ENCODE peak calls at places on chromosomes 16 and 17, in six cellular contexts. O, K, H, B, Y and D are unnamed samples.
A peak's percentile ranks its signal among the peaks of the same experiment; 100 is the strongest.

GRCh38 chr17:80006339-80006720 is 29.3 kb downstream of the TBC1D16 start:
- DNase-seq in O (no peak), B (peak; percentile 13), H (no peak), K (no peak), Y (no peak), D (no peak)

GRCh38 chr17:8053600-8053999 is 14.7 kb downstream of the ALOX15B start:
- DNase-seq in O (no peak), Y (no peak), B (no peak), H (no peak), K (no peak), D (no peak)

GRCh38 chr17:82984751-82985435 is 94.5 kb upstream of the METRNL start:
- DNase-seq in H (no peak), O (no peak), K (no peak), Y (no peak), B (no peak), D (no peak)

GRCh38 chr17:41211845-41212466 is 14.5 kb upstream of the KRTAP9-2 start:
- DNase-seq in H (no peak), O (no peak), B (no peak), Y (peak; percentile 73), K (no peak), D (no peak)

GRCh38 chr17:33987162-33987561 is 267.9 kb upstream of the CCL2 start:
- DNase-seq in B (no peak), Y (no peak), O (no peak), K (no peak), H (no peak), D (no peak)

GRCh38 chr16:51175081-51175480 is 24.0 kb upstream of the SALL1 start:
- DNase-seq in O (no peak), K (no peak), H (no peak), B (no peak), Y (peak; percentile 70), D (no peak)

GRCh38 chr16:72848045-72848410 is 199.9 kb downstream of the ZFHX3 start:
- DNase-seq in B (no peak), O (peak; percentile 83), K (no peak), H (no peak), Y (no peak), D (no peak)

GRCh38 chr17:21513012-21513570 is 136.9 kb downstream of the KCNJ12 start:
- DNase-seq in Y (peak; percentile 64), K (peak; percentile 63), H (peak; percentile 65), B (peak; percentile 81), O (peak; percentile 78), D (peak; percentile 61)

GRCh38 chr16:85646976-85647375 is 33.9 kb downstream of the GSE1 start:
- DNase-seq in Y (no peak), K (no peak), B (no peak), O (no peak), H (no peak), D (no peak)

GRCh38 chr17:17125136-17126084 is 80.7 kb downstream of the PLD6 start:
- DNase-seq in O (no peak), K (no peak), B (no peak), Y (no peak), H (no peak), D (no peak)

GRCh38 chr17:64281962-64282752 is 19.1 kb upstream of the TEX2 start:
- DNase-seq in O (no peak), H (peak; percentile 65), Y (peak; percentile 83), B (peak; percentile 37), K (peak; percentile 45), D (peak; percentile 61)

GRCh38 chr16:85227924-85228462 is 115.7 kb upstream of the CIBAR2 start:
- DNase-seq in O (no peak), K (no peak), H (no peak), B (no peak), Y (peak; percentile 76), D (no peak)

GRCh38 chr17:71926746-71927398 is 193.9 kb upstream of the SOX9 start:
- DNase-seq in K (no peak), B (no peak), Y (no peak), H (no peak), O (no peak), D (no peak)

GRCh38 chr17:55161935-55162555 is 102.7 kb upstream of the HLF start:
- DNase-seq in O (no peak), K (no peak), H (no peak), Y (peak; percentile 95), B (no peak), D (no peak)

GRCh38 chr16:19672378-19672777 is 45.6 kb downstream of the KNOP1 start:
- DNase-seq in B (no peak), O (no peak), H (no peak), K (no peak), Y (peak; percentile 39), D (no peak)

GRCh38 chr17:53496356-53496755 is 326.4 kb upstream of the KIF2B start:
- DNase-seq in O (no peak), B (no peak), K (no peak), Y (no peak), H (no peak), D (no peak)

GRCh38 chr16:13909872-13910303 is 10.1 kb upstream of the ERCC4 start:
- DNase-seq in B (no peak), H (peak; percentile 90), K (peak; percentile 85), Y (peak; percentile 75), O (peak; percentile 89), D (no peak)

GRCh38 chr16:17275076-17275732 is 195.6 kb downstream of the XYLT1 start:
- DNase-seq in B (no peak), H (peak; percentile 57), K (no peak), O (no peak), Y (no peak), D (no peak)

GRCh38 chr16:353404-354285 is 1.1 kb upstream of the AXIN1 start:
- DNase-seq in H (no peak), Y (no peak), O (no peak), B (no peak), K (no peak), D (peak; percentile 28)

GRCh38 chr17:76255801-76256429 is 9.2 kb upstream of the UBALD2 start:
- DNase-seq in K (no peak), O (peak; percentile 10), H (no peak), B (no peak), Y (no peak), D (no peak)

GRCh38 chr16:85324506-85324905 is 212.2 kb upstream of the CIBAR2 start:
- DNase-seq in B (no peak), K (no peak), H (no peak), Y (no peak), O (no peak), D (no peak)

GRCh38 chr16:89093602-89094251 is at the start of gene ACSF3:
- DNase-seq in Y (peak; percentile 41), B (peak; percentile 74), H (no peak), K (peak; percentile 40), O (peak; percentile 78), D (peak; percentile 70)

GRCh38 chr16:31301708-31302400 is 42.1 kb downstream of the ITGAM start:
- DNase-seq in K (peak; percentile 41), Y (no peak), B (no peak), O (no peak), H (no peak), D (no peak)

GRCh38 chr17:61397086-61397842 is 2.4 kb upstream of the TBX2 start:
- DNase-seq in Y (peak; percentile 72), B (no peak), K (no peak), H (no peak), O (peak; percentile 75), D (no peak)

GRCh38 chr16:67111951-67112444 is 2.3 kb downstream of the PHAF1 start:
- DNase-seq in B (no peak), O (peak; percentile 16), K (no peak), H (no peak), Y (no peak), D (no peak)

DNA sequence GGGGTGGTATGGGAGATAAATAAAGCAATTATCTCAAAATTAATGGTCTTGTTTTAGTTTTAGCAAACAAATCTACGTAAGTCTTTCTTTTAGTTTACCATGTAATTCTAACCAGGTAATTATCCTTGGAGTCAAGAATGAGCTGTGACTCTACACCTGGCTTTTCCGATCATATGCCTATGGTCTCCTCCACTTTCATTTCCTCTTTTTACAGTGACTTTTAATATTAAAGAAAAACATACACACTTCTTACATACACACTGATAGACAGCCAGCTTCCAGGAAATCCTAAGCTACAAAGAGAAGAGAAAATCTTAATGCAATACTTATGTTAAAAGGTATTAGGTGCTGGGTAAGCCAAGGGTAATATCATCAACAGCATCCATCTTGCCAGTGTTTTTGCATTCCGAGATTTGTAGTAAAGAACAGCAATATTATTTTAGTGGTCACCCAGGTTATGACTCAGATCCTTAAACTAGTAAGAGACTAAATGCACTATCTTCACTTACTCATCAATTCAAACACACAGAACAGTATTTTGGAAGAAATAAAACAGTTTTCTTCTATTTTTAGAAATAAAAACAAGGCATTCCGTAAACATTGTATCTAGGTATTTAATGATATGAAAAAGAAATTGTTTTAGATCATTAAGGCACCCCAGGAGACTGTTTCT is 4.4 kb upstream of the IRX5 start:
- DNase-seq in B (no peak), H (no peak), O (no peak), Y (peak; percentile 33), K (no peak), D (no peak)
- H3K4me1 ChIP-seq in B (peaks cover 37% of the 10 kb centered on the region), H (no peaks in the 10 kb centered on the region), O (peaks cover 9% of the 10 kb centered on the region), Y (no peaks in the 10 kb centered on the region), K (peaks cover 14% of the 10 kb centered on the region), D (peaks cover 12% of the 10 kb centered on the region)

GRCh38 chr17:39161967-39162366 is 4.0 kb downstream of the ARL5C start:
- DNase-seq in H (no peak), B (no peak), K (no peak), O (no peak), Y (no peak), D (no peak)

GRCh38 chr17:39166437-39167335 is 725 bp upstream of the ARL5C start:
- DNase-seq in O (no peak), B (no peak), H (peak; percentile 40), Y (no peak), K (no peak), D (no peak)

GRCh38 chr17:39165844-39166349 is at the start of gene ARL5C:
- DNase-seq in O (no peak), Y (no peak), K (no peak), H (no peak), B (no peak), D (no peak)

GRCh38 chr17:39165178-39165843 is 650 bp downstream of the ARL5C start:
- DNase-seq in O (no peak), H (no peak), Y (no peak), B (no peak), K (no peak), D (no peak)

DNA sequence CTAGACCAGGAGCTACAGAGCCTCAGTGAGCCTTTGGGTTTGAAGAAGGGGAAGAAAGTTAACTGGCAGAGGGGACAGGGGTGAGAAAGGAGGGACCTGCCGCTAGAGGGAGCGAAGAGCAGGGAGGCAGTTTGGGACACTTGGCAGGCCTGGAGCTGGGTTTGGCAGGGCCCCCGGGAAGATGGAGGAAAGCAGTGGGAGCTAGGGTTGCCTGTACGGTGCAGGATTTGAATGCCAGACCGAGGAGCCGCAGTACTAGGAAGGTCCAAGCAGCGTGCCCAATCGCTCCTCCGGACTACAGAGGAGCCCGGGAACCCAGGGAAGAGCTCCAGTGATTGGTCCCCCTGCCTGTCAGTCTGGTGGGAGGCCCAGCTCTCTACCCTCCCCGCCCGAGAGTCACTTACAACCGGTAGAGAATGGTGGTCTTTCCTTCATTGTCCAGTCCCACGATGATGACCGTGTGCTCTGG is 1.3 kb downstream of the ARL5C start:
- DNase-seq in B (peak; percentile 93), O (peak; percentile 96), H (peak; percentile 86), Y (peak; percentile 89), K (peak; percentile 85), D (peak; percentile 68)
- H3K27ac ChIP-seq in B (no peak overlapping the region), O (peak overlapping the region; percentile 16), H (peak overlapping the region; percentile 63), Y (no peak overlapping the region), K (no peak overlapping the region), D (peak overlapping the region; percentile 51)

GRCh38 chr17:35609831-35610230 is 22.7 kb downstream of the AP2B1 start:
- DNase-seq in O (no peak), K (no peak), B (no peak), H (no peak), Y (no peak), D (no peak)
- H3K4me1 ChIP-seq in O (no peaks in the 10 kb centered on the region), K (no peaks in the 10 kb centered on the region), B (peaks cover 8% of the 10 kb centered on the region), H (no peaks in the 10 kb centered on the region), Y (peaks cover 10% of the 10 kb centered on the region), D (no peaks in the 10 kb centered on the region)

GRCh38 chr17:48873212-48873611 is 19.4 kb upstream of the ATP5MC1 start:
- DNase-seq in H (no peak), O (no peak), B (no peak), Y (peak; percentile 10), K (no peak), D (no peak)
- H3K27ac ChIP-seq in H (no peak overlapping the region), O (no peak overlapping the region), B (peak overlapping the region; percentile 3), Y (no peak overlapping the region), K (peak overlapping the region; percentile 26), D (no peak overlapping the region)